ENCODE peak calls at places on chromosomes 16 and 17, in eight cellular contexts. Q, M, U, F, I, A, Y and Z are unnamed samples.

GRCh38 chr17:18187816-18188761 is 4.5 kb downstream of the ALKBH5 start:
- DNase-seq in Q (no peak), M (no peak), U (no peak), F (no peak), I (no peak), A (no peak), Y (no peak), Z (peak; percentile 98)

GRCh38 chr16:10182186-10182683 is at the start of gene GRIN2A:
- DNase-seq in Q (no peak), M (no peak), U (no peak), F (no peak), I (no peak), A (no peak), Y (no peak), Z (no peak)

GRCh38 chr16:63131503-63131902 is 1095.3 kb upstream of the CDH8 start:
- DNase-seq in Q (no peak), M (no peak), U (no peak), F (no peak), I (no peak), A (no peak), Y (no peak), Z (no peak)

GRCh38 chr16:58176608-58177346 is 21.1 kb downstream of the CSNK2A2 start:
- DNase-seq in Q (no peak), M (no peak), U (no peak), F (no peak), I (no peak), A (no peak), Y (no peak), Z (no peak)

GRCh38 chr17:57433396-57433944 is 177.1 kb downstream of the MSI2 start:
- DNase-seq in Q (no peak), M (no peak), U (no peak), F (no peak), I (no peak), A (no peak), Y (no peak), Z (no peak)

GRCh38 chr17:55533611-55534010 is 22.4 kb upstream of the SMIM36 start:
- DNase-seq in Q (no peak), M (no peak), U (no peak), F (no peak), I (no peak), A (no peak), Y (no peak), Z (no peak)

GRCh38 chr17:39739020-39739884 is 1.5 kb downstream of the GRB7 start:
- DNase-seq in Q (no peak), M (peak; percentile 92), U (peak; percentile 36), F (no peak), I (no peak), A (peak; percentile 34), Y (no peak), Z (no peak)

GRCh38 chr17:38464723-38465419 is 36.6 kb downstream of the ARHGAP23 start:
- DNase-seq in Q (peak; percentile 82), M (peak; percentile 70), U (peak; percentile 93), F (no peak), I (no peak), A (peak; percentile 64), Y (peak; percentile 94), Z (peak; percentile 91)

GRCh38 chr16:12462690-12463646 is 340.7 kb downstream of the CPPED1 start:
- DNase-seq in Q (no peak), M (no peak), U (no peak), F (no peak), I (no peak), A (no peak), Y (no peak), Z (no peak)

GRCh38 chr17:19384723-19385391 is 2.1 kb downstream of the MFAP4 start:
- DNase-seq in Q (peak; percentile 94), M (no peak), U (peak; percentile 95), F (no peak), I (no peak), A (no peak), Y (peak; percentile 95), Z (no peak)

GRCh38 chr17:29927546-29927945 is 2.5 kb downstream of the SSH2 start:
- DNase-seq in Q (no peak), M (no peak), U (no peak), F (no peak), I (no peak), A (no peak), Y (no peak), Z (no peak)

GRCh38 chr17:8391711-8392110 is 5.9 kb downstream of the RNF222 start:
- DNase-seq in Q (no peak), M (no peak), U (no peak), F (no peak), I (no peak), A (no peak), Y (no peak), Z (peak; percentile 68)

GRCh38 chr17:57577751-57578607 is 167.1 kb downstream of the CCDC182 start:
- DNase-seq in Q (peak; percentile 25), M (no peak), U (peak; percentile 72), F (no peak), I (no peak), A (no peak), Y (no peak), Z (no peak)

GRCh38 chr17:38415250-38416194 is 12.7 kb upstream of the ARHGAP23 start:
- DNase-seq in Q (no peak), M (no peak), U (no peak), F (no peak), I (no peak), A (peak; percentile 23), Y (no peak), Z (peak; percentile 74)

GRCh38 chr16:85820604-85821372 is 21.3 kb downstream of the COX4I1 start:
- DNase-seq in Q (no peak), M (peak; percentile 26), U (no peak), F (no peak), I (no peak), A (peak; percentile 10), Y (no peak), Z (no peak)

GRCh38 chr17:82205720-82206508 is 6.7 kb downstream of the CCDC57 start:
- DNase-seq in Q (peak; percentile 73), M (peak; percentile 89), U (peak; percentile 84), F (peak; percentile 69), I (peak; percentile 79), A (peak; percentile 93), Y (peak; percentile 93), Z (peak; percentile 81)

GRCh38 chr16:48117217-48118105 is 38.3 kb downstream of the ABCC12 start:
- DNase-seq in Q (no peak), M (no peak), U (no peak), F (no peak), I (peak; percentile 87), A (peak; percentile 56), Y (no peak), Z (peak; percentile 73)

GRCh38 chr16:49467540-49468372 is 94.2 kb downstream of the C16orf78 start:
- DNase-seq in Q (no peak), M (no peak), U (no peak), F (no peak), I (no peak), A (no peak), Y (peak; percentile 60), Z (no peak)

GRCh38 chr17:75814900-75815373 is 29.3 kb downstream of the UNC13D start:
- DNase-seq in Q (no peak), M (no peak), U (no peak), F (no peak), I (no peak), A (no peak), Y (no peak), Z (peak; percentile 97)

DNA sequence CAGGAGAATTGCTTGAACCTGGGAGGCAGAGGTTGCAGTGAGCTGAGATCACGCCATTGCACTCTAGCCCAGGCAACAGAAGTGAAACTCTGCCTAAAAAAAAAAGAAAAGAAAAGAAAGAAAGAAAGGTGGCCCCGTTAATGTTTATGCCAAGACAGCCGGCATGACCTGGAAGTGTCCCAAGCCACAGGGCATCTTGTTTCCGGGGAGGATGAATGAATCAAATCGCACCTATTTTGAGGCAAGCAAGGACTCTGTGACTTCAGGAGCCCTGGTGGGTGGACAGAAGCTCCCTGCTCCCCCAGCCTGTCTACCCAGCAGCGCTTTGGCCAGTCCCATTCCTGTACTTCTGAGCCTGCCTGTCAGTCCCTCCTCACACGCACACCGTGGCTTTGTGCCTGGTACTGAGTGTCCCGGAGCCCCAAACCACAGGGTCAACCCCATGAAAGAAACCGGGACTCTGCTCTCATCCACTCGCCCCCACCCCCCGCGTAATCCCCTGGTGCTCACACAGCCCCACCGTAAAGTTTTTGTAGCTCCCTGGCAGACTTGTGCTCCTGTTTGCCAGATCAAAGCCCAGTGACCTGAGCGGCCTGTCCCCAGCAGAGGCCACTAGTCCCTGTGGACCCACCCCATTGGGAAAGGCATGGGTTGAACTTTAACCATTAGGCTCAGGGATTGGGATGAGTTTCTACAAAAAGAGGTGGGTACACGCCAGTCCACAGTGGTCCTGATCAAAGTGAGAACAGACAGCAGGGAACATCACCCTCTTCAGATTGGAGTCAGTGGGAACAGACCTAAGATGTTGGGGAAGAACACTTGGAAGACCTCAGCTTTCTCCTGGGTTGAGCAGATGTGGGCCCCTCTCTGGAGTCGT is 19.3 kb downstream of the CD2BP2 start:
- DNase-seq in Q (no peak), M (no peak), U (no peak), F (no peak), I (no peak), A (no peak), Y (no peak), Z (no peak)
- TF ChIP-seq POLR2A in Q (no peak), M (no peak), U (no peak), F (no peak), I (no peak), A (no peak), Y (no peak), Z (no peak)

DNA sequence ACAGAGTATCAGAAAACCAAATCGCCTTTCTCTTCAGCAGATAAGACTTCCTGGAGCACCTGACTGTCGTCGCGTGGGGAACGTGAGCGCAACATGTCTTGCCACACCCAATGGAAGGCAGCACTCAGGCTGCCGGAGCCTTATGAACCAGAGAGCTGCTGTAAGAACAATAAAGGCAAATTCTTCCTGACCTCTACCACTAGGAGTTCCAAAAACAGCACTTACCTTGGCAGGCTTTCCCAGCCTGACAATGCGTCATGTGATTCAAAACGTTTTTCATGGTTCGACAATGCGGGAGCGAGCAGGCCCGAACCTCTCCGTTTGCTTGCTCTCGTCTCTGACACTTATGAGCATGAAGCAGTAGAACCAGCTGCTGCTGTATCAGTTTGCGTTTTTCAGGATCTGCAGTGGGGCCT is 75.8 kb upstream of the TRAP1 start:
- DNase-seq in Q (peak; percentile 17), M (no peak), U (peak; percentile 51), F (no peak), I (no peak), A (no peak), Y (peak; percentile 69), Z (no peak)
- TF ChIP-seq POLR2A in Q (no peak), M (no peak), U (no peak), F (no peak), I (no peak), A (no peak), Y (no peak), Z (no peak)

DNA sequence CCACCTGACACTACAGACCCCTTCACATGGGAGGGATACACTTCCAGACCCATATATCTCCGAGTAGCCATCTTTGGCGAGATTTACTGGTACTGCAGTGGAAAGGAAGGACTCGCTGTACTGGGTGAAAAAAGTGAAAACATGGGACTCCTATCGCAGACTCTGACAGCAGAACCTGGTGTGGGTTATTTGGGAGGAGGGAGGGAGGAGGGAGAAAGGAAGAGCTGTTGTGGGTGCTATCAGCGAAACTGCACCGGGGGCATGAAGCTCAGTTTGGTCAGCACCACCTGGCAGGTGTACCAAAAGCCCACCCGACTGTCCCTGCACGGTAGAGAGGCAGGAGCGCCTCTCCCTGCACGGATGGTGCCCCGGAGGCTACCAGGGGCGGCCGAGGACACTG is 5.0 kb downstream of the HBQ1 start:
- DNase-seq in Q (no peak), M (no peak), U (no peak), F (no peak), I (no peak), A (no peak), Y (no peak), Z (no peak)
- TF ChIP-seq POLR2A in Q (no peak), M (no peak), U (no peak), F (no peak), I (no peak), A (no peak), Y (no peak), Z (no peak)

GRCh38 chr16:88526906-88527185 is 43.4 kb upstream of the ZC3H18 start:
- DNase-seq in Q (no peak), M (no peak), U (no peak), F (no peak), I (no peak), A (no peak), Y (no peak), Z (no peak)
- TF ChIP-seq POLR2A in Q (no peak), M (no peak), U (no peak), F (no peak), I (no peak), A (no peak), Y (no peak), Z (no peak)